ENCODE peak calls at places on chromosomes 7 and 10, in four cellular contexts. One of them, this sample, is unnamed.

GRCh38 chr10:89275383-89275782 is 23.8 kb upstream of the LIPA start:
- DNase-seq in HCT116: no peak
- DNase-seq in hepatocyte: no peak
- DNase-seq in neuronal stem cell: no peak
- DNase-seq in this sample: no peak

GRCh38 chr7:124452176-124452575 is 313.4 kb downstream of the GPR37 start:
- DNase-seq in neuronal stem cell: no peak
- DNase-seq in hepatocyte: no peak
- DNase-seq in HCT116: no peak
- DNase-seq in this sample: no peak

GRCh38 chr7:87427289-87427688 is 48.2 kb downstream of the ABCB4 start:
- DNase-seq in hepatocyte: no peak
- DNase-seq in neuronal stem cell: no peak
- DNase-seq in HCT116: no peak
- DNase-seq in this sample: no peak

GRCh38 chr7:2982831-2983230 is 60.8 kb downstream of the CARD11 start:
- DNase-seq in HCT116: no peak
- DNase-seq in hepatocyte: no peak
- DNase-seq in neuronal stem cell: no peak
- DNase-seq in this sample: no peak

GRCh38 chr10:71771821-71772617 is 1.3 kb downstream of the VSIR start:
- DNase-seq in HCT116: peak
- DNase-seq in hepatocyte: peak
- DNase-seq in neuronal stem cell: no peak
- DNase-seq in this sample: no peak

GRCh38 chr10:127012769-127013152 is 107.5 kb downstream of the DOCK1 start:
- DNase-seq in hepatocyte: peak
- DNase-seq in HCT116: peak
- DNase-seq in neuronal stem cell: no peak
- DNase-seq in this sample: no peak

GRCh38 chr7:92456241-92456640 is 9.0 kb downstream of the GATAD1 start:
- DNase-seq in hepatocyte: no peak
- DNase-seq in HCT116: no peak
- DNase-seq in neuronal stem cell: no peak
- DNase-seq in this sample: no peak

GRCh38 chr7:2260820-2261219 is 18.8 kb downstream of the NUDT1 start:
- DNase-seq in neuronal stem cell: no peak
- DNase-seq in hepatocyte: no peak
- DNase-seq in HCT116: no peak
- DNase-seq in this sample: peak

GRCh38 chr7:108324053-108325038 is 131.9 kb downstream of the NRCAM start:
- DNase-seq in neuronal stem cell: no peak
- DNase-seq in HCT116: no peak
- DNase-seq in hepatocyte: no peak
- DNase-seq in this sample: no peak

GRCh38 chr7:7242899-7243298 is 60.6 kb downstream of the C1GALT1 start:
- DNase-seq in neuronal stem cell: no peak
- DNase-seq in HCT116: no peak
- DNase-seq in hepatocyte: no peak
- DNase-seq in this sample: no peak

GRCh38 chr10:98115388-98115787 is 19.1 kb upstream of the R3HCC1L start:
- DNase-seq in hepatocyte: no peak
- DNase-seq in HCT116: no peak
- DNase-seq in neuronal stem cell: no peak
- DNase-seq in this sample: no peak

GRCh38 chr7:24819916-24820689 is 62.8 kb upstream of the GSDME start:
- DNase-seq in hepatocyte: peak
- DNase-seq in HCT116: peak
- DNase-seq in neuronal stem cell: peak
- DNase-seq in this sample: peak

GRCh38 chr10:30869566-30869965 is 162.1 kb downstream of the ZNF438 start:
- DNase-seq in neuronal stem cell: no peak
- DNase-seq in HCT116: no peak
- DNase-seq in hepatocyte: no peak
- DNase-seq in this sample: no peak

GRCh38 chr7:600149-600814 is 80.6 kb upstream of the PDGFA start:
- DNase-seq in HCT116: no peak
- DNase-seq in neuronal stem cell: no peak
- DNase-seq in hepatocyte: no peak
- DNase-seq in this sample: no peak

GRCh38 chr7:92880212-92881090 is 44.1 kb upstream of the CDK6 start:
- DNase-seq in hepatocyte: peak
- DNase-seq in HCT116: peak
- DNase-seq in neuronal stem cell: no peak
- DNase-seq in this sample: peak

GRCh38 chr7:110803602-110804143 is 287.3 kb upstream of the LRRN3 start:
- DNase-seq in HCT116: no peak
- DNase-seq in neuronal stem cell: no peak
- DNase-seq in hepatocyte: no peak
- DNase-seq in this sample: no peak

GRCh38 chr10:131790021-131790420 is 110.8 kb upstream of the PPP2R2D start:
- DNase-seq in HCT116: peak
- DNase-seq in hepatocyte: no peak
- DNase-seq in neuronal stem cell: no peak
- DNase-seq in this sample: peak

GRCh38 chr10:110443239-110444008 is 54.3 kb upstream of the DUSP5 start:
- DNase-seq in neuronal stem cell: no peak
- DNase-seq in HCT116: no peak
- DNase-seq in hepatocyte: no peak
- DNase-seq in this sample: no peak

GRCh38 chr7:149126662-149127321 is 668 bp upstream of the ZNF425 start:
- DNase-seq in HCT116: no peak
- DNase-seq in hepatocyte: peak
- DNase-seq in neuronal stem cell: no peak
- DNase-seq in this sample: peak

GRCh38 chr7:129550673-129551360 is 48.5 kb downstream of the SMKR1 start:
- DNase-seq in hepatocyte: peak
- DNase-seq in neuronal stem cell: no peak
- DNase-seq in HCT116: no peak
- DNase-seq in this sample: peak

GRCh38 chr7:143503261-143503660 is 25.6 kb downstream of the TAS2R41 start:
- DNase-seq in hepatocyte: no peak
- DNase-seq in neuronal stem cell: no peak
- DNase-seq in HCT116: no peak
- DNase-seq in this sample: no peak

GRCh38 chr7:29639887-29640600 is 76.4 kb downstream of the PRR15 start:
- DNase-seq in hepatocyte: no peak
- DNase-seq in neuronal stem cell: no peak
- DNase-seq in HCT116: no peak
- DNase-seq in this sample: no peak

GRCh38 chr7:90816511-90817142 is 220.5 kb downstream of the CDK14 start:
- DNase-seq in hepatocyte: peak
- DNase-seq in HCT116: peak
- DNase-seq in neuronal stem cell: no peak
- DNase-seq in this sample: no peak
- H3K4me3 ChIP-seq in hepatocyte: no peak
- H3K4me3 ChIP-seq in HCT116: no peak
- H3K4me3 ChIP-seq in neuronal stem cell: no peak
- H3K4me3 ChIP-seq in this sample: no peak

GRCh38 chr7:150801242-150801945 is 825 bp downstream of the TMEM176A start:
- DNase-seq in hepatocyte: no peak
- DNase-seq in HCT116: no peak
- DNase-seq in neuronal stem cell: no peak
- DNase-seq in this sample: no peak
- H3K4me3 ChIP-seq in hepatocyte: peak
- H3K4me3 ChIP-seq in HCT116: no peak
- H3K4me3 ChIP-seq in neuronal stem cell: no peak
- H3K4me3 ChIP-seq in this sample: no peak

GRCh38 chr10:115979576-115979975 is 293.4 kb downstream of the GFRA1 start:
- DNase-seq in hepatocyte: no peak
- DNase-seq in neuronal stem cell: no peak
- DNase-seq in HCT116: no peak
- DNase-seq in this sample: no peak

GRCh38 chr10:115982526-115982925 is 290.5 kb downstream of the GFRA1 start:
- DNase-seq in hepatocyte: no peak
- DNase-seq in neuronal stem cell: no peak
- DNase-seq in HCT116: no peak
- DNase-seq in this sample: no peak

GRCh38 chr10:115980470-115980869 is 292.5 kb downstream of the GFRA1 start:
- DNase-seq in neuronal stem cell: no peak
- DNase-seq in HCT116: no peak
- DNase-seq in hepatocyte: no peak
- DNase-seq in this sample: no peak

GRCh38 chr10:115981056-115981455 is 291.9 kb downstream of the GFRA1 start:
- DNase-seq in HCT116: no peak
- DNase-seq in hepatocyte: no peak
- DNase-seq in neuronal stem cell: no peak
- DNase-seq in this sample: no peak

GRCh38 chr10:115982076-115982475 is 290.9 kb downstream of the GFRA1 start:
- DNase-seq in hepatocyte: no peak
- DNase-seq in neuronal stem cell: no peak
- DNase-seq in HCT116: no peak
- DNase-seq in this sample: no peak
- H3K4me3 ChIP-seq in hepatocyte: no peak
- H3K4me3 ChIP-seq in neuronal stem cell: no peak
- H3K4me3 ChIP-seq in HCT116: no peak
- H3K4me3 ChIP-seq in this sample: no peak

GRCh38 chr10:60817135-60817805 is 39.0 kb downstream of the CDK1 start:
- DNase-seq in neuronal stem cell: no peak
- DNase-seq in HCT116: no peak
- DNase-seq in hepatocyte: no peak
- DNase-seq in this sample: no peak
- H3K4me3 ChIP-seq in neuronal stem cell: no peak
- H3K4me3 ChIP-seq in HCT116: no peak
- H3K4me3 ChIP-seq in hepatocyte: no peak
- H3K4me3 ChIP-seq in this sample: no peak

DNA sequence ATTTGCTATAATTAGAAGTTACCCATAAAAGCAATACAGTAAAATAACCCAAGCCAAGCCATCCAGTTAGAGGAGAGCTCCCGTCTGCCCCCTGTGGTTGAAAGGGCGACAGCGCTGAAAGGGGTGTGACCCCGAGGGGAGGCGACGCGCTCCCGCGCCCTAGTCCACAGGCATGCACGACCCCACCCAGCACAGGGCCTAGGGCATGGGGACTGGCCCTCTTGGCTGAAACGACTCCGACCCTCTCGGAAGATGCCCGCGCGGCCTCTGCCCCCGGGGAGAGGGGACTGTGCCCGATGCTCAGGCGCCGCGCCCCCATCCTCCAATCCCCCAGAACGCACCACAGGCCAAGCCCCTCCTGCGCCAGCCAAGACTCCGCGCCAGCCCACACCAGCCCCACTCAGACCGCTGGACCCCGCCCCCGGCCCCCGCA is 64.0 kb downstream of the CSGALNACT2 start:
- DNase-seq in hepatocyte: peak
- DNase-seq in HCT116: peak
- DNase-seq in neuronal stem cell: no peak
- DNase-seq in this sample: peak
- H3K4me3 ChIP-seq in hepatocyte: peak
- H3K4me3 ChIP-seq in HCT116: peak
- H3K4me3 ChIP-seq in neuronal stem cell: peak
- H3K4me3 ChIP-seq in this sample: no peak

GRCh38 chr10:32963102-32963501 is 5.1 kb upstream of the ITGB1 start:
- DNase-seq in neuronal stem cell: no peak
- DNase-seq in HCT116: no peak
- DNase-seq in hepatocyte: no peak
- DNase-seq in this sample: no peak

GRCh38 chr10:32961892-32962369 is 3.9 kb upstream of the ITGB1 start:
- DNase-seq in hepatocyte: peak
- DNase-seq in HCT116: peak
- DNase-seq in neuronal stem cell: no peak
- DNase-seq in this sample: no peak

GRCh38 chr10:32964261-32964660 is 6.2 kb upstream of the ITGB1 start:
- DNase-seq in HCT116: no peak
- DNase-seq in neuronal stem cell: no peak
- DNase-seq in hepatocyte: no peak
- DNase-seq in this sample: no peak

GRCh38 chr10:32961343-32961891 is 3.4 kb upstream of the ITGB1 start:
- DNase-seq in neuronal stem cell: no peak
- DNase-seq in hepatocyte: no peak
- DNase-seq in HCT116: no peak
- DNase-seq in this sample: no peak

DNA sequence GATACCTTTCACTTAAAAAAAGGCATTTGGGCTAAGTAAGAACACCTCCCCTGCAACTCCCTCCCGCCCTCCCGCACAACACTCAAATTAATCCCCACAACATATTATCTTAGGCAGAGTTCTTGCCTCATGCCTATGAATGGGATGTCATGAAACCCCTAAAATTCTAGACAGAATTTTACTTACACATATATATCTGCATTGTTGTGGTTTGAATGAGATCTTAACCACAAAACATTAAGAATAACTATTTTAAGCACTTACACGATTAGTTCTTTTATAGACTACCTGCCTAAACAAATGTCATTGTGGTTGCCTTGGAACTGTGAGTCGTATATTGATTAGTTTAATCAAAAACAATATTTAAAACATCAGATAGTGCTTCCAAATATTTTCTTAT is 4.5 kb upstream of the ITGB1 start:
- DNase-seq in neuronal stem cell: no peak
- DNase-seq in hepatocyte: no peak
- DNase-seq in HCT116: no peak
- DNase-seq in this sample: no peak
- H3K4me3 ChIP-seq in neuronal stem cell: no peak
- H3K4me3 ChIP-seq in hepatocyte: no peak
- H3K4me3 ChIP-seq in HCT116: no peak
- H3K4me3 ChIP-seq in this sample: no peak

DNA sequence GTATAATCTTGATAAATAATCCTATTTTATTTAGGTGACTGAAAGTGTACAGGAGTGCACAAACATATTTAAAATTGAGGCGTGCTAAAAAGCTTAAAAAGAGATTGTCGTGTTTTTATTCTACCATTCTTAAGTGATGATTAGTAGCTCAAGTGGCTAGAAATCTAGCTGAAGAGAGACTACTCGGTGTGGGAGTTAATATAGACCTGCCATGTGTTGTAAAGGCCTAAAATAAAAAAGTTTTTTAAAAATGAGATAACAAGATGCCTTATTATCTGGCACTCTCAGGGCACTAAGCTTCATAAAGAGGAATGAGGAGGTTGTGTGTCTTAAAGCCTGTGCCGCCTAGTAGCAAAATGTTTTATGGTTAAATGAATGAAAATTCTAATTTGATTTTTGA is 1.7 kb downstream of the CAPZA2 start:
- DNase-seq in neuronal stem cell: no peak
- DNase-seq in hepatocyte: no peak
- DNase-seq in HCT116: no peak
- DNase-seq in this sample: no peak
- H3K4me3 ChIP-seq in neuronal stem cell: peak
- H3K4me3 ChIP-seq in hepatocyte: peak
- H3K4me3 ChIP-seq in HCT116: peak
- H3K4me3 ChIP-seq in this sample: peak

DNA sequence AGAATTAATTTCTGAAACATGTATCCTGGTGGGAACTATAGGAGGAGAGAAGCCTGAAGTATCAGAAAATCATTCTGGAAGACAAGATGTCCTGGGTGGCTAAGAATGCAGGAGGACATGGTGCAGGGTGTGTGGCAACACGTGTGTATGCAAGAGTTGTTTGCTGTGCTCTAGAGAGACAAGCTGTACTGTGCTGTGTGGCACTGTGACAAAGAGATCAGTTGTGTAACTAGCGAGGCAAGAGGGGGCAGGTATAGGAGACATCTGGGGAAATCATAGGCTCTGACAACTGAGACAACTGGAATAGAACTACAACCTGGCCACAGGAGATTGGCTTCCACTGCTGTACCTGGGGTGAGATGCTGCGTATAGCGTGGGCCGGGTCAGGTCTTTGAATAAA is 9.3 kb downstream of the ITGA8 start:
- DNase-seq in neuronal stem cell: no peak
- DNase-seq in hepatocyte: no peak
- DNase-seq in HCT116: no peak
- DNase-seq in this sample: no peak
- H3K4me3 ChIP-seq in neuronal stem cell: no peak
- H3K4me3 ChIP-seq in hepatocyte: no peak
- H3K4me3 ChIP-seq in HCT116: no peak
- H3K4me3 ChIP-seq in this sample: no peak